ENCODE peak calls at places on chromosomes 6 and 20, in six cellular contexts. One of them, this sample, is unnamed.

GRCh38 chr6:13478525-13478962 is 8.9 kb downstream of the GFOD1 start:
- DNase-seq in skeletal muscle cell: no peak
- DNase-seq in thyroid gland: no peak
- DNase-seq in H1: no peak
- DNase-seq in mucosa of descending colon: no peak
- DNase-seq in Peyer's patch: no peak
- DNase-seq in this sample: no peak

GRCh38 chr20:47061549-47061948 is 166.9 kb downstream of the EYA2 start:
- DNase-seq in mucosa of descending colon: no peak
- DNase-seq in skeletal muscle cell: no peak
- DNase-seq in thyroid gland: no peak
- DNase-seq in H1: no peak
- DNase-seq in Peyer's patch: no peak
- DNase-seq in this sample: no peak

GRCh38 chr6:161139766-161140553 is 133.9 kb downstream of the AGPAT4 start:
- DNase-seq in skeletal muscle cell: no peak
- DNase-seq in thyroid gland: no peak
- DNase-seq in H1: peak; percentile 48
- DNase-seq in mucosa of descending colon: peak; percentile 34
- DNase-seq in Peyer's patch: no peak
- DNase-seq in this sample: no peak

GRCh38 chr6:38058022-38058421 is 238.5 kb downstream of the ZFAND3 start:
- DNase-seq in Peyer's patch: no peak
- DNase-seq in skeletal muscle cell: no peak
- DNase-seq in mucosa of descending colon: no peak
- DNase-seq in thyroid gland: no peak
- DNase-seq in H1: no peak
- DNase-seq in this sample: peak; percentile 59

GRCh38 chr20:33861458-33861857 is 50.3 kb downstream of the CHMP4B start:
- DNase-seq in Peyer's patch: no peak
- DNase-seq in skeletal muscle cell: no peak
- DNase-seq in H1: no peak
- DNase-seq in thyroid gland: no peak
- DNase-seq in mucosa of descending colon: no peak
- DNase-seq in this sample: no peak

GRCh38 chr6:111564482-111564945 is 41.2 kb downstream of the TRAF3IP2 start:
- DNase-seq in thyroid gland: peak; percentile 53
- DNase-seq in H1: no peak
- DNase-seq in skeletal muscle cell: peak; percentile 61
- DNase-seq in Peyer's patch: no peak
- DNase-seq in mucosa of descending colon: no peak
- DNase-seq in this sample: no peak

GRCh38 chr6:56062856-56063255 is 184.5 kb downstream of the COL21A1 start:
- DNase-seq in H1: no peak
- DNase-seq in Peyer's patch: no peak
- DNase-seq in thyroid gland: no peak
- DNase-seq in skeletal muscle cell: no peak
- DNase-seq in mucosa of descending colon: no peak
- DNase-seq in this sample: no peak

GRCh38 chr6:39362487-39362865 is 40.0 kb upstream of the KCNK16 start:
- DNase-seq in Peyer's patch: no peak
- DNase-seq in H1: no peak
- DNase-seq in mucosa of descending colon: no peak
- DNase-seq in skeletal muscle cell: no peak
- DNase-seq in thyroid gland: no peak
- DNase-seq in this sample: no peak

GRCh38 chr20:53513168-53513488 is 80.5 kb downstream of the ZNF217 start:
- DNase-seq in H1: no peak
- DNase-seq in thyroid gland: no peak
- DNase-seq in mucosa of descending colon: no peak
- DNase-seq in skeletal muscle cell: no peak
- DNase-seq in Peyer's patch: no peak
- DNase-seq in this sample: no peak

GRCh38 chr6:154731296-154732218 is 1.7 kb upstream of the SCAF8 start:
- DNase-seq in mucosa of descending colon: no peak
- DNase-seq in H1: no peak
- DNase-seq in skeletal muscle cell: no peak
- DNase-seq in thyroid gland: no peak
- DNase-seq in Peyer's patch: no peak
- DNase-seq in this sample: no peak

GRCh38 chr6:30322527-30323501 is 3.9 kb upstream of the TRIM39 start:
- DNase-seq in thyroid gland: no peak
- DNase-seq in mucosa of descending colon: no peak
- DNase-seq in skeletal muscle cell: no peak
- DNase-seq in Peyer's patch: no peak
- DNase-seq in H1: no peak
- DNase-seq in this sample: no peak

GRCh38 chr6:44967481-44967880 is 360.6 kb upstream of the RUNX2 start:
- DNase-seq in thyroid gland: no peak
- DNase-seq in skeletal muscle cell: no peak
- DNase-seq in Peyer's patch: no peak
- DNase-seq in mucosa of descending colon: no peak
- DNase-seq in H1: no peak
- DNase-seq in this sample: no peak

GRCh38 chr6:18416341-18416679 is 29.2 kb downstream of the RNF144B start:
- DNase-seq in H1: no peak
- DNase-seq in thyroid gland: no peak
- DNase-seq in mucosa of descending colon: no peak
- DNase-seq in skeletal muscle cell: no peak
- DNase-seq in Peyer's patch: no peak
- DNase-seq in this sample: no peak

GRCh38 chr6:133242761-133243590 is 1.8 kb downstream of the EYA4 start:
- DNase-seq in skeletal muscle cell: no peak
- DNase-seq in mucosa of descending colon: no peak
- DNase-seq in Peyer's patch: no peak
- DNase-seq in thyroid gland: peak; percentile 5
- DNase-seq in H1: peak; percentile 59
- DNase-seq in this sample: no peak

GRCh38 chr20:52219441-52219840 is 27.9 kb upstream of the ZFP64 start:
- DNase-seq in thyroid gland: no peak
- DNase-seq in skeletal muscle cell: no peak
- DNase-seq in H1: no peak
- DNase-seq in Peyer's patch: no peak
- DNase-seq in mucosa of descending colon: peak; percentile 19
- DNase-seq in this sample: peak; percentile 53

GRCh38 chr6:157157228-157157627 is 166.1 kb downstream of the TMEM242 start:
- DNase-seq in thyroid gland: no peak
- DNase-seq in skeletal muscle cell: no peak
- DNase-seq in mucosa of descending colon: no peak
- DNase-seq in H1: no peak
- DNase-seq in Peyer's patch: no peak
- DNase-seq in this sample: no peak

GRCh38 chr6:88870728-88871330 is 92.6 kb downstream of the RNGTT start:
- DNase-seq in thyroid gland: peak; percentile 12
- DNase-seq in mucosa of descending colon: peak; percentile 82
- DNase-seq in H1: no peak
- DNase-seq in skeletal muscle cell: no peak
- DNase-seq in Peyer's patch: no peak
- DNase-seq in this sample: no peak

GRCh38 chr6:82363368-82364086 is at the start of gene TPBG:
- DNase-seq in thyroid gland: peak; percentile 64
- DNase-seq in mucosa of descending colon: peak; percentile 66
- DNase-seq in Peyer's patch: peak; percentile 69
- DNase-seq in skeletal muscle cell: peak; percentile 54
- DNase-seq in H1: peak; percentile 90
- DNase-seq in this sample: peak; percentile 71

GRCh38 chr6:82364087-82365010 is 732 bp downstream of the TPBG start:
- DNase-seq in H1: peak; percentile 83
- DNase-seq in skeletal muscle cell: peak; percentile 25
- DNase-seq in mucosa of descending colon: peak; percentile 51
- DNase-seq in thyroid gland: peak; percentile 60
- DNase-seq in Peyer's patch: peak; percentile 69
- DNase-seq in this sample: peak; percentile 53

GRCh38 chr6:82362144-82362543 is 1.5 kb upstream of the TPBG start:
- DNase-seq in Peyer's patch: no peak
- DNase-seq in skeletal muscle cell: no peak
- DNase-seq in H1: no peak
- DNase-seq in mucosa of descending colon: no peak
- DNase-seq in thyroid gland: no peak
- DNase-seq in this sample: no peak

GRCh38 chr6:82362868-82363267 is 749 bp upstream of the TPBG start:
- DNase-seq in mucosa of descending colon: no peak
- DNase-seq in H1: no peak
- DNase-seq in Peyer's patch: no peak
- DNase-seq in skeletal muscle cell: peak; percentile 74
- DNase-seq in thyroid gland: peak; percentile 10
- DNase-seq in this sample: no peak

DNA sequence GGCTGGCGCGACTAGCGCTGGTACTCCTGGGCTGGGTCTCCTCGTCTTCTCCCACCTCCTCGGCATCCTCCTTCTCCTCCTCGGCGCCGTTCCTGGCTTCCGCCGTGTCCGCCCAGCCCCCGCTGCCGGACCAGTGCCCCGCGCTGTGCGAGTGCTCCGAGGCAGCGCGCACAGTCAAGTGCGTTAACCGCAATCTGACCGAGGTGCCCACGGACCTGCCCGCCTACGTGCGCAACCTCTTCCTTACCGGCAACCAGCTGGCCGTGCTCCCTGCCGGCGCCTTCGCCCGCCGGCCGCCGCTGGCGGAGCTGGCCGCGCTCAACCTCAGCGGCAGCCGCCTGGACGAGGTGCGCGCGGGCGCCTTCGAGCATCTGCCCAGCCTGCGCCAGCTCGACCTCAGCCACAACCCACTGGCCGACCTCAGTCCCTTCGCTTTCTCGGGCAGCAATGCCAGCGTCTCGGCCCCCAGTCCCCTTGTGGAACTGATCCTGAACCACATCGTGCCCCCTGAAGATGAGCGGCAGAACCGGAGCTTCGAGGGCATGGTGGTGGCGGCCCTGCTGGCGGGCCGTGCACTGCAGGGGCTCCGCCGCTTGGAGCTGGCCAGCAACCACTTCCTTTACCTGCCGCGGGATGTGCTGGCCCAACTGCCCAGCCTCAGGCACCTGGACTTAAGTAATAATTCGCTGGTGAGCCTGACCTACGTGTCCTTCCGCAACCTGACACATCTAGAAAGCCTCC is 1.6 kb downstream of the TPBG start:
- DNase-seq in mucosa of descending colon: peak; percentile 22
- DNase-seq in skeletal muscle cell: no peak
- DNase-seq in thyroid gland: peak; percentile 36
- DNase-seq in H1: peak; percentile 75
- DNase-seq in Peyer's patch: peak; percentile 60
- DNase-seq in this sample: peak; percentile 79
- H3K4me3 ChIP-seq in mucosa of descending colon: peak overlapping the region; percentile 43
- H3K4me3 ChIP-seq in skeletal muscle cell: peak overlapping the region; percentile 85
- H3K4me3 ChIP-seq in thyroid gland: peak overlapping the region; percentile 43
- H3K4me3 ChIP-seq in H1: peak overlapping the region; percentile 80
- H3K4me3 ChIP-seq in Peyer's patch: peak overlapping the region; percentile 88
- H3K4me3 ChIP-seq in this sample: peak overlapping the region; percentile 87

GRCh38 chr20:43379239-43379917 is 78.3 kb upstream of the SRSF6 start:
- DNase-seq in thyroid gland: no peak
- DNase-seq in H1: no peak
- DNase-seq in skeletal muscle cell: peak; percentile 56
- DNase-seq in Peyer's patch: no peak
- DNase-seq in mucosa of descending colon: no peak
- DNase-seq in this sample: no peak

GRCh38 chr20:43372051-43372450 is 85.6 kb upstream of the SRSF6 start:
- DNase-seq in Peyer's patch: no peak
- DNase-seq in thyroid gland: no peak
- DNase-seq in mucosa of descending colon: no peak
- DNase-seq in skeletal muscle cell: no peak
- DNase-seq in H1: no peak
- DNase-seq in this sample: no peak

GRCh38 chr20:43375586-43375985 is 82.1 kb upstream of the SRSF6 start:
- DNase-seq in Peyer's patch: no peak
- DNase-seq in thyroid gland: no peak
- DNase-seq in H1: no peak
- DNase-seq in mucosa of descending colon: no peak
- DNase-seq in skeletal muscle cell: no peak
- DNase-seq in this sample: no peak
- H3K4me3 ChIP-seq in Peyer's patch: no peak overlapping the region
- H3K4me3 ChIP-seq in thyroid gland: no peak overlapping the region
- H3K4me3 ChIP-seq in H1: no peak overlapping the region
- H3K4me3 ChIP-seq in mucosa of descending colon: no peak overlapping the region
- H3K4me3 ChIP-seq in skeletal muscle cell: no peak overlapping the region
- H3K4me3 ChIP-seq in this sample: no peak overlapping the region

DNA sequence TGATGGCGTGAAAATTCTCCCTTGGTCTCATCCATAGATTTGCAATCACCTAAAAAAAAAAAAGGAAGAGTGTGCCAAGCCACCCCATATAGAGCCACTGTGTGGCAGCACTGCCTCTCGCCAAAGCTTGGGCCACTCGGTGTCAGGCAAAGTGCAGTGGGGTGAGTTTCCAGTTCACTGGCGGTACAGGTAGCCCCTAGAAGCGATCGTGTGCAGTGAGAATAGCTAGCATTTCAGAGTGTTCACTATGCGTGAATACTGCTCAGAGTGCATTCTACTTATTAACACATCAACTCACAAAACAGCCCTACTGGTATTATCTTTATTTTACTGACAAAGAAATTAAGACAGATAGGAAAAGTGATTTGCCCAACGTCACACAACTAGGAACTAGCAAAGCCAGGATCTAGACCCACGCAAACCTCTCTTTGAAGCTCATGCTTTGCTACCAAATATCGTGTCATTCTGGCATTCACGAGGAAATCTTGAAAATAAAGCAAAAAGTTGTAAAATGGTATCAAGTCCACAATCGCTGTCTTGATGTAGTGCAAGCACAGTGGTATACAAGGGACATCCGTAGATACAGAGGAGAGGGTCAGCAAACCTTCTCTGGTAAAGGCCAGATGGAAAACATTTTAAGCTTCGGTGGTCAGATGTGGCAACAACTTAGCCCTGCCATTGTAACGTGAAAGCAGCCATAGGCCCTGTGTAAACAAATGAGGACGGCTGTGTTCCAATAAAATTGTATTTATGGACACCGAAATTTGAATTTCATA is 10.4 kb upstream of the GCNT2 start:
- DNase-seq in skeletal muscle cell: no peak
- DNase-seq in H1: peak; percentile 62
- DNase-seq in thyroid gland: peak; percentile 83
- DNase-seq in mucosa of descending colon: peak; percentile 77
- DNase-seq in Peyer's patch: peak; percentile 75
- DNase-seq in this sample: no peak
- H3K4me3 ChIP-seq in skeletal muscle cell: no peak overlapping the region
- H3K4me3 ChIP-seq in H1: no peak overlapping the region
- H3K4me3 ChIP-seq in thyroid gland: no peak overlapping the region
- H3K4me3 ChIP-seq in mucosa of descending colon: no peak overlapping the region
- H3K4me3 ChIP-seq in Peyer's patch: peak overlapping the region; percentile 1
- H3K4me3 ChIP-seq in this sample: no peak overlapping the region

GRCh38 chr6:131641554-131641953 is 4.5 kb downstream of the ENPP3 start:
- DNase-seq in mucosa of descending colon: no peak
- DNase-seq in Peyer's patch: no peak
- DNase-seq in H1: no peak
- DNase-seq in thyroid gland: no peak
- DNase-seq in skeletal muscle cell: no peak
- DNase-seq in this sample: no peak

GRCh38 chr6:131638013-131638412 is 911 bp downstream of the ENPP3 start:
- DNase-seq in H1: no peak
- DNase-seq in mucosa of descending colon: no peak
- DNase-seq in Peyer's patch: no peak
- DNase-seq in thyroid gland: no peak
- DNase-seq in skeletal muscle cell: no peak
- DNase-seq in this sample: no peak

GRCh38 chr6:131642565-131643261 is 5.6 kb downstream of the ENPP3 start:
- DNase-seq in mucosa of descending colon: no peak
- DNase-seq in skeletal muscle cell: no peak
- DNase-seq in H1: no peak
- DNase-seq in thyroid gland: no peak
- DNase-seq in Peyer's patch: no peak
- DNase-seq in this sample: no peak

GRCh38 chr6:131640576-131640975 is 3.5 kb downstream of the ENPP3 start:
- DNase-seq in Peyer's patch: no peak
- DNase-seq in mucosa of descending colon: no peak
- DNase-seq in skeletal muscle cell: no peak
- DNase-seq in H1: no peak
- DNase-seq in thyroid gland: no peak
- DNase-seq in this sample: no peak

GRCh38 chr6:131640100-131640499 is 3.0 kb downstream of the ENPP3 start:
- DNase-seq in thyroid gland: no peak
- DNase-seq in skeletal muscle cell: no peak
- DNase-seq in H1: no peak
- DNase-seq in mucosa of descending colon: no peak
- DNase-seq in Peyer's patch: no peak
- DNase-seq in this sample: no peak
- H3K4me3 ChIP-seq in thyroid gland: no peak overlapping the region
- H3K4me3 ChIP-seq in skeletal muscle cell: no peak overlapping the region
- H3K4me3 ChIP-seq in H1: no peak overlapping the region
- H3K4me3 ChIP-seq in mucosa of descending colon: no peak overlapping the region
- H3K4me3 ChIP-seq in Peyer's patch: no peak overlapping the region
- H3K4me3 ChIP-seq in this sample: no peak overlapping the region

This sample was measured in PC-9.